ENCODE peak calls at places on chromosomes 2 and 18, in six cellular contexts. One of them, this sample, is unnamed. For H3K4me1, the result is how much of the 10 kb centered on the place peaks cover.

GRCh38 chr2:181239400-181239799 is 217.8 kb upstream of the ITGA4 start:
- DNase-seq in gastrocnemius medialis: no peak
- DNase-seq in fibroblast of lung: peak
- DNase-seq in heart right ventricle: no peak
- DNase-seq in lung: no peak
- DNase-seq in BE2C: no peak
- DNase-seq in this sample: no peak

GRCh38 chr2:163748420-163748819 is 12.6 kb upstream of the FIGN start:
- DNase-seq in fibroblast of lung: no peak
- DNase-seq in lung: no peak
- DNase-seq in heart right ventricle: no peak
- DNase-seq in BE2C: no peak
- DNase-seq in gastrocnemius medialis: no peak
- DNase-seq in this sample: no peak

GRCh38 chr2:217654173-217654572 is 348.6 kb downstream of the TNS1 start:
- DNase-seq in gastrocnemius medialis: no peak
- DNase-seq in fibroblast of lung: no peak
- DNase-seq in BE2C: no peak
- DNase-seq in heart right ventricle: no peak
- DNase-seq in lung: no peak
- DNase-seq in this sample: no peak

GRCh38 chr2:29463181-29463900 is 348.1 kb downstream of the CLIP4 start:
- DNase-seq in gastrocnemius medialis: no peak
- DNase-seq in heart right ventricle: no peak
- DNase-seq in lung: no peak
- DNase-seq in fibroblast of lung: peak
- DNase-seq in BE2C: no peak
- DNase-seq in this sample: no peak

GRCh38 chr2:3696542-3696941 is 6.8 kb upstream of the DCDC2C start:
- DNase-seq in fibroblast of lung: no peak
- DNase-seq in BE2C: no peak
- DNase-seq in lung: no peak
- DNase-seq in heart right ventricle: no peak
- DNase-seq in gastrocnemius medialis: no peak
- DNase-seq in this sample: no peak

GRCh38 chr18:28041366-28041765 is 135.6 kb downstream of the CDH2 start:
- DNase-seq in fibroblast of lung: peak
- DNase-seq in BE2C: peak
- DNase-seq in gastrocnemius medialis: no peak
- DNase-seq in heart right ventricle: no peak
- DNase-seq in lung: no peak
- DNase-seq in this sample: peak

GRCh38 chr18:3720818-3721545 is 271.0 kb downstream of the TGIF1 start:
- DNase-seq in heart right ventricle: no peak
- DNase-seq in fibroblast of lung: no peak
- DNase-seq in BE2C: no peak
- DNase-seq in lung: no peak
- DNase-seq in gastrocnemius medialis: no peak
- DNase-seq in this sample: no peak

GRCh38 chr2:8620611-8621382 is 61.1 kb upstream of the ID2 start:
- DNase-seq in fibroblast of lung: peak
- DNase-seq in gastrocnemius medialis: no peak
- DNase-seq in lung: no peak
- DNase-seq in heart right ventricle: no peak
- DNase-seq in BE2C: no peak
- DNase-seq in this sample: no peak

GRCh38 chr2:168928113-168928823 is 27.2 kb downstream of the G6PC2 start:
- DNase-seq in BE2C: no peak
- DNase-seq in heart right ventricle: no peak
- DNase-seq in lung: no peak
- DNase-seq in fibroblast of lung: no peak
- DNase-seq in gastrocnemius medialis: no peak
- DNase-seq in this sample: no peak

GRCh38 chr2:74007120-74007519 is 22.4 kb downstream of the TET3 start:
- DNase-seq in BE2C: no peak
- DNase-seq in fibroblast of lung: no peak
- DNase-seq in gastrocnemius medialis: no peak
- DNase-seq in heart right ventricle: no peak
- DNase-seq in lung: no peak
- DNase-seq in this sample: no peak

GRCh38 chr2:74522516-74522915 is 3.5 kb downstream of the DQX1 start:
- DNase-seq in fibroblast of lung: no peak
- DNase-seq in BE2C: no peak
- DNase-seq in heart right ventricle: no peak
- DNase-seq in lung: no peak
- DNase-seq in gastrocnemius medialis: no peak
- DNase-seq in this sample: no peak

GRCh38 chr2:179340678-179341077 is 76.0 kb upstream of the SESTD1 start:
- DNase-seq in heart right ventricle: no peak
- DNase-seq in lung: no peak
- DNase-seq in BE2C: no peak
- DNase-seq in gastrocnemius medialis: no peak
- DNase-seq in fibroblast of lung: peak
- DNase-seq in this sample: no peak

GRCh38 chr2:241019441-241020139 is 21.2 kb downstream of the SNED1 start:
- DNase-seq in gastrocnemius medialis: no peak
- DNase-seq in heart right ventricle: no peak
- DNase-seq in lung: no peak
- DNase-seq in BE2C: no peak
- DNase-seq in fibroblast of lung: no peak
- DNase-seq in this sample: no peak

GRCh38 chr2:31765078-31765835 is 184.5 kb upstream of the SRD5A2 start:
- DNase-seq in heart right ventricle: no peak
- DNase-seq in lung: no peak
- DNase-seq in gastrocnemius medialis: no peak
- DNase-seq in BE2C: no peak
- DNase-seq in fibroblast of lung: no peak
- DNase-seq in this sample: no peak

GRCh38 chr2:240298803-240299709 is 136.4 kb upstream of the GPC1 start:
- DNase-seq in fibroblast of lung: no peak
- DNase-seq in heart right ventricle: no peak
- DNase-seq in lung: peak
- DNase-seq in BE2C: no peak
- DNase-seq in gastrocnemius medialis: no peak
- DNase-seq in this sample: peak

GRCh38 chr2:112706170-112706664 is 14.6 kb upstream of the NT5DC4 start:
- DNase-seq in heart right ventricle: no peak
- DNase-seq in gastrocnemius medialis: no peak
- DNase-seq in BE2C: no peak
- DNase-seq in lung: no peak
- DNase-seq in fibroblast of lung: peak
- DNase-seq in this sample: no peak

GRCh38 chr2:54708584-54709340 is 14.7 kb upstream of the EML6 start:
- DNase-seq in gastrocnemius medialis: no peak
- DNase-seq in heart right ventricle: peak
- DNase-seq in fibroblast of lung: no peak
- DNase-seq in BE2C: peak
- DNase-seq in lung: peak
- DNase-seq in this sample: no peak

GRCh38 chr2:13035866-13036265 is 319.1 kb downstream of the TRIB2 start:
- DNase-seq in gastrocnemius medialis: no peak
- DNase-seq in heart right ventricle: no peak
- DNase-seq in fibroblast of lung: no peak
- DNase-seq in BE2C: no peak
- DNase-seq in lung: no peak
- DNase-seq in this sample: no peak

GRCh38 chr2:54275541-54275940 is 19.5 kb upstream of the TSPYL6 start:
- DNase-seq in lung: no peak
- DNase-seq in heart right ventricle: no peak
- DNase-seq in BE2C: no peak
- DNase-seq in fibroblast of lung: no peak
- DNase-seq in gastrocnemius medialis: no peak
- DNase-seq in this sample: no peak

GRCh38 chr2:48270209-48270608 is 259.7 kb upstream of the STON1 start:
- DNase-seq in heart right ventricle: no peak
- DNase-seq in BE2C: no peak
- DNase-seq in fibroblast of lung: no peak
- DNase-seq in lung: no peak
- DNase-seq in gastrocnemius medialis: no peak
- DNase-seq in this sample: no peak

GRCh38 chr18:37476182-37476581 is 89.4 kb downstream of the CELF4 start:
- DNase-seq in lung: no peak
- DNase-seq in BE2C: peak
- DNase-seq in fibroblast of lung: peak
- DNase-seq in heart right ventricle: no peak
- DNase-seq in gastrocnemius medialis: no peak
- DNase-seq in this sample: peak

GRCh38 chr2:203685081-203685621 is 21.3 kb upstream of the CD28 start:
- DNase-seq in fibroblast of lung: peak
- DNase-seq in BE2C: no peak
- DNase-seq in lung: no peak
- DNase-seq in gastrocnemius medialis: no peak
- DNase-seq in heart right ventricle: peak
- DNase-seq in this sample: no peak

GRCh38 chr2:3662239-3662638 is 4.2 kb downstream of the ALLC start:
- DNase-seq in BE2C: no peak
- DNase-seq in lung: no peak
- DNase-seq in fibroblast of lung: no peak
- DNase-seq in heart right ventricle: no peak
- DNase-seq in gastrocnemius medialis: no peak
- DNase-seq in this sample: no peak

GRCh38 chr18:33201509-33201926 is 239.0 kb downstream of the CCDC178 start:
- DNase-seq in heart right ventricle: no peak
- DNase-seq in fibroblast of lung: peak
- DNase-seq in gastrocnemius medialis: no peak
- DNase-seq in BE2C: no peak
- DNase-seq in lung: no peak
- DNase-seq in this sample: peak

GRCh38 chr18:34492652-34493051 is 217.4 kb upstream of the DTNA start:
- DNase-seq in lung: no peak
- DNase-seq in BE2C: no peak
- DNase-seq in heart right ventricle: no peak
- DNase-seq in fibroblast of lung: no peak
- DNase-seq in gastrocnemius medialis: no peak
- DNase-seq in this sample: peak

GRCh38 chr2:241545113-241545512 is 13.4 kb upstream of the BOK start:
- DNase-seq in lung: no peak
- DNase-seq in gastrocnemius medialis: no peak
- DNase-seq in BE2C: no peak
- DNase-seq in heart right ventricle: no peak
- DNase-seq in fibroblast of lung: peak
- DNase-seq in this sample: no peak

GRCh38 chr2:11385222-11385621 is 40.8 kb upstream of the ROCK2 start:
- DNase-seq in lung: no peak
- DNase-seq in BE2C: no peak
- DNase-seq in gastrocnemius medialis: no peak
- DNase-seq in heart right ventricle: no peak
- DNase-seq in fibroblast of lung: no peak
- DNase-seq in this sample: no peak

DNA sequence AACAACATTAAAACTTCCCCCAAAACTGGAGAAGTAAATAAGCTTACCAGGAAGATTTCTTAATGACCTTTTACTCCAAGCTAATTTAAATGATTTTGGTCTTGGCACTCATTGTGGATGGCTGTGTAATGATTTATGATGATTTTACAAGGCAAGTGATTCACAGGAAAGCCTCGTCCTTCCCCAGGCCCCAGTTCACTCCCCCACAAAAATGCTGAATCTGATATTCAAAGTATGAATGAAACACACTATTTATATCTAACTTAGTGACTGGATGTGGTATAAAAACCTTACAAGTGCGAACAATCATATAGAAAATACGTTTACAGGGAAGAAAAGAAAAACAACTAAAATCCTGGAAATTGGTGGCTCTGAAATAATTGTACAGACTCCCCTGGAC is 49.8 kb downstream of the ZNF516 start:
- DNase-seq in lung: no peak
- DNase-seq in heart right ventricle: no peak
- DNase-seq in BE2C: no peak
- DNase-seq in gastrocnemius medialis: no peak
- DNase-seq in fibroblast of lung: peak
- DNase-seq in this sample: no peak
- H3K4me1 ChIP-seq in lung: under half
- H3K4me1 ChIP-seq in heart right ventricle: under half
- H3K4me1 ChIP-seq in BE2C: under half
- H3K4me1 ChIP-seq in gastrocnemius medialis: under half
- H3K4me1 ChIP-seq in fibroblast of lung: under half
- H3K4me1 ChIP-seq in this sample: under half

DNA sequence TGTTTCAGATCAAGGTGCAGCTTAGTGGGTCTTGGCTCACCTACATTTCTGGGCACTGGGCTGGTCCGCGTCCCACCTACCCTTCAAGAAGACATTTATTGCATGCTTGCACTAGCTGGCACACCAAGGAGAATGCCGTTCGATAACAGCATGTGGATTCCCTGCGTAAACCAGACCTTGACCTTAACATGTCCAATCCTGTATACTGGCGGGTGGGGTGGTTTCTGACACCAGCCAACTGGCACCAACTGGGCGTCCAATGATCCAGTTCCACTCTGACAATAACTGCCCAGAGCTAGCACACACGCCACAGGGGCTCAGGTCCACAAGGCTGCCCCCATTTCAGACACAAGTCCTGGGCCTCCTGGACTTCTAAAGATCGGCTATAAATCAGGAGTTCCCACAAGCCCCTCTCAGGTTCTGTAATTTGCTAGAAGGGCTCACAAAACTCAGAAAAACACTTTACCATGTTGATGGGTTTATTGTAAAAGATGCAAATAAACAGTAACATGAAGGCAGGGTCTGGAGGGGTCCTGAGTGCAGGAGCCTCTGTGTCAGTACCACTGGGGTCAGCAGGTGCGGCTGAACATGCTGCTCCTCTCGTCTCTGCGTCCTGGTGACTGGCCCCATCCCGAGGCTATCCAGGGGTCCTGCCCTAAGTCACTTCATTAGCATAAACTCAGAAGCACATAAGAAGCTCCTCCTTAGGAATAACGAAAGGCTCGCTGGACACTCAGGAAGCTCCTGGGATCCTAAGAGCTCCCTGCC is 161.8 kb downstream of the HDAC4 start:
- DNase-seq in heart right ventricle: no peak
- DNase-seq in lung: no peak
- DNase-seq in BE2C: no peak
- DNase-seq in gastrocnemius medialis: no peak
- DNase-seq in fibroblast of lung: no peak
- DNase-seq in this sample: no peak
- H3K4me1 ChIP-seq in heart right ventricle: under half
- H3K4me1 ChIP-seq in lung: under half
- H3K4me1 ChIP-seq in BE2C: under half
- H3K4me1 ChIP-seq in gastrocnemius medialis: half or more
- H3K4me1 ChIP-seq in fibroblast of lung: under half
- H3K4me1 ChIP-seq in this sample: under half

DNA sequence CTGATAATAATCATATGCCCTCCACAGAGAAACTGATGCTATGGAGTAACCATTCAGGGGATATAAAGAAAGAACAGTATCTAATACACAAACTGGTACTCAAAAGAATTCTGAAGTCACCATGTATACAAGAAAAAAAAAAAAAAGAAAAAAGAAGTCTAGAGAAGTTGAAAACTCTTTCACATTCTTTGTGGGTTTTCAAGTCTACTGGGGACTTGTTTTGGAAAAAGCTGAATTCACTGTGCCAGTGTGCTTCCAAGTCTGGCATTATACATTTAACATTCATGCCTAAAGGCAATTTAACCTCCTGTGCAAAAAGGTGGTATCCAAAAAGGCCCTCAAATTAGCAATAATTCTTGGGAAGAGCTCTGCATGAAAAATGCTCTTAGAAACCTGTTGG is 94.8 kb upstream of the ITGB6 start:
- DNase-seq in lung: no peak
- DNase-seq in gastrocnemius medialis: no peak
- DNase-seq in fibroblast of lung: no peak
- DNase-seq in BE2C: no peak
- DNase-seq in heart right ventricle: no peak
- DNase-seq in this sample: no peak
- H3K4me1 ChIP-seq in lung: under half
- H3K4me1 ChIP-seq in gastrocnemius medialis: under half
- H3K4me1 ChIP-seq in fibroblast of lung: under half
- H3K4me1 ChIP-seq in BE2C: under half
- H3K4me1 ChIP-seq in heart right ventricle: under half
- H3K4me1 ChIP-seq in this sample: under half

GRCh38 chr2:65611488-65611887 is 179.1 kb upstream of the SPRED2 start:
- DNase-seq in BE2C: no peak
- DNase-seq in fibroblast of lung: no peak
- DNase-seq in lung: no peak
- DNase-seq in gastrocnemius medialis: no peak
- DNase-seq in heart right ventricle: no peak
- DNase-seq in this sample: no peak
- H3K4me1 ChIP-seq in BE2C: under half
- H3K4me1 ChIP-seq in fibroblast of lung: under half
- H3K4me1 ChIP-seq in lung: under half
- H3K4me1 ChIP-seq in gastrocnemius medialis: under half
- H3K4me1 ChIP-seq in heart right ventricle: under half
- H3K4me1 ChIP-seq in this sample: under half